ENCODE peak calls at places on chromosomes 12 and 14, in seven cellular contexts. P, I, T, Z, M, S and J are unnamed samples.

GRCh38 chr12:8081228-8081920 is 700 bp upstream of the NECAP1 start:
- DNase-seq in S (peak), M (no peak), Z (no peak), T (no peak), P (no peak), I (peak), J (no peak)

GRCh38 chr12:51415931-51416330 is 8.7 kb upstream of the SLC4A8 start:
- DNase-seq in T (no peak), P (no peak), M (no peak), I (peak), Z (no peak), S (no peak), J (no peak)

GRCh38 chr12:125135906-125136305 is 70.7 kb downstream of the AACS start:
- DNase-seq in P (no peak), Z (no peak), T (no peak), S (no peak), M (no peak), I (no peak), J (no peak)

GRCh38 chr12:86621957-86622356 is 365.8 kb upstream of the MGAT4C start:
- DNase-seq in M (no peak), P (no peak), I (no peak), Z (no peak), S (no peak), T (no peak), J (no peak)

GRCh38 chr12:77382096-77382742 is 316.9 kb upstream of the E2F7 start:
- DNase-seq in M (no peak), Z (peak), T (no peak), P (no peak), I (peak), S (no peak), J (no peak)

GRCh38 chr12:131831021-131831571 is 2.9 kb downstream of the MMP17 start:
- DNase-seq in P (no peak), M (no peak), Z (no peak), T (no peak), I (peak), S (no peak), J (no peak)

GRCh38 chr12:93802698-93803097 is 125.5 kb downstream of the CRADD start:
- DNase-seq in M (no peak), P (no peak), T (no peak), S (no peak), I (peak), Z (peak), J (no peak)

GRCh38 chr12:18259906-18260682 is 1.2 kb upstream of the PIK3C2G start:
- DNase-seq in Z (no peak), P (no peak), S (no peak), T (no peak), I (no peak), M (no peak), J (no peak)

GRCh38 chr14:68510201-68510600 is 282.7 kb downstream of the ZFP36L1 start:
- DNase-seq in M (no peak), S (no peak), I (peak), Z (no peak), P (peak), T (no peak), J (no peak)

GRCh38 chr12:40198601-40199000 is 26.2 kb upstream of the LRRK2 start:
- DNase-seq in M (no peak), Z (no peak), I (peak), T (no peak), P (no peak), S (no peak), J (no peak)

GRCh38 chr12:113467154-113467513 is 4.5 kb downstream of the LHX5 start:
- DNase-seq in P (no peak), Z (no peak), T (no peak), M (no peak), I (no peak), S (no peak), J (no peak)
- H3K4me3 ChIP-seq in P (peak), Z (peak), T (peak), M (no peak), I (peak), S (no peak), J (no peak)

DNA sequence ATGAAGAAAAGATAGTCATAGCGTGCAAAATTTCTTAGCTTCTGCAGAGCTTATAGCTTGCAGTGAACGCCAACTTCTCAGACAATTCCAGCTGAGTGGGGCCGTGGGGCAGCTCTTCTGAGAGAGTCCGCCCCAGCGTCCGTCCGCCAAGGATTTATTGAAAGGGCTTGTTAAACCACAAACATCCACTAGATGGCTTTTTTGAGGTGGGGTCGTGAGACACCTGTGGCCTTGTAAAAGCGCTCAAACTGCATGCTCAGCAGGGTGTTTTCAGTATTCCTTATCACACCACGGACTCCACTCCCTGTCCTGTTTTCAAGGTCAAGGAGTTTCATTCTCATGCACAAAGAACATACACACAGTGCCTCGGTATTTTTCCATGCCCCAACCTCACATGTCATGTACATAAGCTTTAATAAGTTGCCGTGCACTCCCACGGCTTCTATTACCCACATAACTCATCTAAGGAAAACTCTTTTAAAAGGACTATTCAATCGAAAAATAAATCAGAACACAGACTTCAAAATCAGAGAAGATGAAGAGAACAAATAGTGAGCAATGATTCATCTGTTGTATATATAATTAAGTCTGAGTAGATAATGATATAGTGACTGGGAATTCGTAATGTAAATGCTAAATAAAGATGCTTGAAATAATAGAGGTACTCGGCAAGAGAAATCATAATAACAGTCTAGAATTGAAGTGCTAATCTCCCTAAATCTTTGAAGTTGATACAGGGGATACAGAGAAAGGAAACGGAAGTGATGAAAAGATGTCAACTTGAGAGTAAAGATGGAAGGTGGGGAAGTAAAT is 46.7 kb downstream of the WBP11 start:
- DNase-seq in M (no peak), T (peak), S (no peak), Z (peak), I (no peak), P (no peak), J (no peak)
- H3K4me3 ChIP-seq in M (no peak), T (no peak), S (no peak), Z (no peak), I (no peak), P (no peak), J (no peak)

GRCh38 chr14:77035267-77035666 is 6.8 kb upstream of the IRF2BPL start:
- DNase-seq in P (no peak), T (no peak), I (no peak), M (no peak), Z (no peak), S (no peak), J (no peak)

GRCh38 chr14:77031680-77032482 is 3.4 kb upstream of the IRF2BPL start:
- DNase-seq in S (no peak), M (no peak), T (no peak), P (no peak), I (peak), Z (peak), J (no peak)

GRCh38 chr14:77032483-77032853 is 4.0 kb upstream of the IRF2BPL start:
- DNase-seq in S (no peak), I (no peak), M (no peak), P (no peak), T (no peak), Z (no peak), J (no peak)

GRCh38 chr14:77032854-77033621 is 4.5 kb upstream of the IRF2BPL start:
- DNase-seq in M (peak), S (peak), T (peak), P (peak), Z (peak), I (peak), J (peak)

DNA sequence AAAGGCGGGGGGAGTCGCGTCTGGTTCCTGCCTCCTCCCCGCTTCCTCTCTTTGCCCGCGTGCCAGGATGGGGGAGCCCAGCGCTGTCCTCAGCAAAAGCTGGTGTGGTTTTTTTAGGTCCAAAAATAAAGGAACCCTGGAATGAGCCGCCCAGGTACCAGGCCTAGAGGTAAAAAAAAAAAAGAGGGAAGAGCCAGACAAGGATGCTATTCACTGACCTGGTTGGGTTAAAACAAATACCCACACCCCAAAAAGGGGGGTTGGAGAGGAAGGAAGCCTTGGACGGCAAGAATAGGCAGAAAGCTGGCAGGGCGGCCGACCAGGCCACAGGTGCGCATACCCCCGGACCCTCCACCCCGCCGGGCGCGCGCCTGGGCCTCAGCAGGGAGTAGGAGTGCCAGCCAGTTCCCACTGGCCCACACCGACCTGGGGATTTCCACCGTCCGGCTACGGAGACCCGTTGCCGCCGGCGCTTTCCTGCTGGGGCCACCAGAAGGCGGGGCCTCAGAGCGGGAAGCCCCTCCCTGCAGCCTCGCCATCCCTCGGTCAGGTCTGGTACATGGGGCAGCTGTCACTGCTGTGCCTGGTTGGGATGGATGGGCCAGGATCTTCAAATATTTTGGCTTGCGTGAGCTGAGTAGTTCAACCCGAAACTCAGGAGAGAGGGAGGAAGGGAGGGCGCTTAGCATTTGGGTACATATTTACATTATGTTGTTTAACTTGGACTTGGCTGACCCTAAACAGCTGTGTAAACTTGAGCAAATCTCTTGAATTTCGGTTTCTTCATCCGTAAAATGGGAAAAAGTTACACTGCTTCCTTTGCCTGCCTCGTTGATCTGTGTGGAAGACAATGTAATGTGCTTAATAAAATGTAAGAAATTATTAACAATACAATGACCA is 5.4 kb upstream of the IRF2BPL start:
- DNase-seq in T (peak), Z (peak), M (peak), P (peak), S (peak), I (peak), J (no peak)
- H3K4me3 ChIP-seq in T (peak), Z (peak), M (peak), P (peak), S (peak), I (peak), J (peak)

GRCh38 chr12:65157091-65157490 is 12.3 kb upstream of the LEMD3 start:
- DNase-seq in M (no peak), P (no peak), T (no peak), I (no peak), Z (no peak), S (no peak), J (no peak)
- H3K4me3 ChIP-seq in M (no peak), P (no peak), T (no peak), I (no peak), Z (no peak), S (no peak), J (no peak)